ENCODE peak calls at places on chromosomes 11 and 22, in five cellular contexts. Z, B, M, X and P are unnamed samples.

GRCh38 chr11:65868076-65868667 is 4.4 kb downstream of the EFEMP2 start:
- DNase-seq in M (peak; percentile 78), Z (no peak), X (no peak), B (peak; percentile 18), P (no peak)

GRCh38 chr22:41682033-41682807 is 6.4 kb downstream of the SNU13 start:
- DNase-seq in X (peak; percentile 93), Z (peak; percentile 85), M (peak; percentile 95), B (peak; percentile 87), P (peak; percentile 93)

GRCh38 chr22:35915477-35916013 is 113.1 kb downstream of the RBFOX2 start:
- DNase-seq in X (peak; percentile 17), M (no peak), B (no peak), Z (no peak), P (peak; percentile 25)

GRCh38 chr11:65434057-65434666 is 11.6 kb downstream of the NEAT1 start:
- DNase-seq in B (no peak), Z (no peak), X (peak; percentile 56), M (no peak), P (peak; percentile 66)

GRCh38 chr11:69948256-69949141 is 129.3 kb upstream of the FGF3 start:
- DNase-seq in X (no peak), B (peak; percentile 14), M (peak; percentile 57), Z (no peak), P (no peak)

GRCh38 chr22:35835998-35836691 is 118.5 kb downstream of the APOL5 start:
- DNase-seq in Z (no peak), M (no peak), B (peak; percentile 43), X (peak; percentile 90), P (peak; percentile 79)

GRCh38 chr11:120467627-120468026 is 43.9 kb upstream of the GRIK4 start:
- DNase-seq in X (peak; percentile 4), Z (no peak), B (no peak), M (no peak), P (peak; percentile 16)

GRCh38 chr11:117180661-117181585 is 2.4 kb downstream of the SIDT2 start:
- DNase-seq in B (peak; percentile 58), Z (peak; percentile 76), X (peak; percentile 81), M (peak; percentile 91), P (peak; percentile 82)

GRCh38 chr22:19061471-19062138 is 60.6 kb downstream of the DGCR2 start:
- DNase-seq in M (peak; percentile 17), B (no peak), X (no peak), Z (no peak), P (no peak)

GRCh38 chr22:38781033-38781432 is 12.9 kb downstream of the DNAL4 start:
- DNase-seq in X (no peak), B (peak; percentile 77), M (no peak), Z (no peak), P (no peak)

GRCh38 chr11:47003180-47003877 is 66.8 kb downstream of the CSTPP1 start:
- DNase-seq in M (no peak), B (no peak), X (no peak), Z (peak; percentile 47), P (no peak)

GRCh38 chr11:8243458-8243857 is 20.2 kb downstream of the LMO1 start:
- DNase-seq in B (no peak), M (no peak), X (no peak), Z (no peak), P (no peak)
- H3K4me3 ChIP-seq in B (no peak overlapping the region), M (no peak overlapping the region), X (no peak overlapping the region), Z (no peak overlapping the region), P (no peak overlapping the region)

GRCh38 chr11:67439321-67440228 is 2.1 kb upstream of the PTPRCAP start:
- DNase-seq in M (no peak), X (no peak), Z (peak; percentile 66), B (no peak), P (no peak)
- TF ChIP-seq CTCF in M (no peak), X (peak; percentile 13), Z (peak; percentile 11), B (no peak), P (no peak)

GRCh38 chr11:123431619-123432018 is 1.6 kb downstream of the GRAMD1B start:
- DNase-seq in M (no peak), Z (no peak), B (no peak), X (no peak), P (no peak)
- H3K4me3 ChIP-seq in M (peak overlapping the region; percentile 85), Z (peak overlapping the region; percentile 66), B (peak overlapping the region; percentile 74), X (peak overlapping the region; percentile 77), P (no peak overlapping the region)

DNA sequence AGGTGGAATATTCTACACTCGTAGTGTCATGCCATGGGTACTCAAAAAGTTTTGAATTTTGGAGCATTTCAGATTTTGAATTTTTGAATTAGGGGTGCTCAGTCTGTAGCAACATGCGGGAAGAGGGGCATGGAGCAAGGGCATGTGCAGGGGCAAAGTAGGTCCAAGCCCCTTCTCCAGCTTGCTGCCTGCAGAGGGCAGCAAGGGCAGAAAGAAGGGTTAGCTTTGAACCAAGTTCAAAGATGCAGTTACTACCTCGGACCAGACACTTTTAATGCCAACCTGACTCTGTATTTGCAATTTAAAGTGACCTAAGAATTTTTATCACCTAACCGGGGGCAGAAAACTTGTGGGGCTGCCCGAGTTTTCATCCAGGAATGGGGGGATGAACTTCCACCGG is 68.2 kb downstream of the CD82 start:
- DNase-seq in M (peak; percentile 4), Z (no peak), X (peak; percentile 12), B (no peak), P (no peak)
- TF ChIP-seq CTCF in M (no peak), Z (no peak), X (peak; percentile 42), B (peak; percentile 57), P (peak; percentile 40)

DNA sequence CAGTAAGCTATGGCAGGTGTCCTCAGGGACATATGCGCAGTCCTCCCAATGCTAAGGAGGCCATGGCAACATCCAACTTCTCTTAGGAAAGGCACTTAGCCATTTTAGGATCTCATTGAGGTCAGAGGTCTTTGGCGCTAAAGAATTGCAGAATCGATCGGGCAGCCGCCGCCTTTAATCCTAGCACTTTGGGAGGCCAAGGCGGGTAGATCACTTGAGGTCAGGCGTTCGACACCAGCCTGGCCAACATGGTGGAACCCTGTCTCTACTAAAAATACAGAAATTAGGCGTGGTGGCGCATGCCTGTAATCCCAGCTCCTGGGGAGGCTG is 1.2 kb upstream of the CHID1 start:
- DNase-seq in X (no peak), Z (no peak), B (no peak), M (no peak), P (no peak)
- H3K4me3 ChIP-seq in X (no peak overlapping the region), Z (no peak overlapping the region), B (peak overlapping the region; percentile 96), M (peak overlapping the region; percentile 98), P (peak overlapping the region; percentile 71)

DNA sequence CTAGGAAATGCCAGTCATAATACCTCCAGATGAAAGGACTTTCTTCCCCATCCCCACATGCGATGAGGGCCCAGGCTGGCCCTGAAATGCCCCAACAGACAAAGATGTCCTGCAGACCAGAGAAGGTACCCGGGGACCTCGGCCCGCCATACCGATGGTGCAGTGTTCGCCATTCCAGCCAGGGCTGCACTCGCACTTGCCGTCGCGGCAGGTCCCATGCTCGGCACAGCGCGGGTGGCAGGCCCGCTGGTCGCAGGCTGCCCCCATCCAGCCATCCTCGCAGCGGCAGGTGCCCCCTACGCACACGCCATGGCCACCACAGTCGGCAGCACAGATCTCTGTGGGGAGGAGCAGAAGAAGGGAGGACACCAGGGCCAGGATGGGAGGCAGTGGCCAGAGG is 212.1 kb upstream of the NARS2 start:
- DNase-seq in Z (no peak), B (no peak), M (no peak), X (no peak), P (no peak)
- TF ChIP-seq CTCF in Z (no peak), B (no peak), M (no peak), X (no peak), P (no peak)